ENCODE peak calls at places on chromosomes 11 and 22, in five cellular contexts. Y is cardiac muscle cell, E is body of pancreas, D is heart right ventricle, S is transverse colon. P is an unnamed sample. For H3K4me1, the result is how much of the 10 kb centered on the place peaks cover.

GRCh38 chr11:120331301-120331966 is 4.8 kb upstream of the ARHGEF12 start:
- DNase-seq in Y (no peak), E (peak), D (peak), S (no peak), P (no peak)

GRCh38 chr11:99069831-99070444 is 49.2 kb downstream of the CNTN5 start:
- DNase-seq in Y (peak), E (peak), D (no peak), S (peak), P (no peak)

GRCh38 chr22:25051983-25052710 is 99.6 kb downstream of the KIAA1671 start:
- DNase-seq in Y (no peak), E (peak), D (no peak), S (peak), P (peak)

GRCh38 chr11:61129608-61130523 is 27.6 kb downstream of the CD5 start:
- DNase-seq in Y (peak), E (peak), D (peak), S (peak), P (peak)

GRCh38 chr11:6992457-6993431 is 27.4 kb downstream of the ZNF214 start:
- DNase-seq in Y (no peak), E (no peak), D (no peak), S (no peak), P (no peak)

GRCh38 chr11:28108909-28109308 is 721 bp downstream of the METTL15 start:
- DNase-seq in Y (no peak), E (no peak), D (no peak), S (no peak), P (no peak)

GRCh38 chr11:4038973-4039372 is 55.6 kb upstream of the RRM1 start:
- DNase-seq in Y (no peak), E (no peak), D (no peak), S (no peak), P (no peak)

GRCh38 chr11:117529767-117530166 is 202.1 kb downstream of the CEP164 start:
- DNase-seq in Y (no peak), E (no peak), D (no peak), S (no peak), P (no peak)

GRCh38 chr22:41775976-41776375 is 24.5 kb upstream of the CCDC134 start:
- DNase-seq in Y (no peak), E (no peak), D (no peak), S (no peak), P (no peak)

GRCh38 chr22:35629406-35630234 is 12.5 kb upstream of the MB start:
- DNase-seq in Y (peak), E (peak), D (peak), S (peak), P (no peak)

GRCh38 chr11:120248551-120249278 is 8.8 kb downstream of the POU2F3 start:
- DNase-seq in Y (no peak), E (no peak), D (no peak), S (no peak), P (no peak)

GRCh38 chr22:45316796-45317526 is 7.2 kb downstream of the FAM118A start:
- DNase-seq in Y (no peak), E (no peak), D (no peak), S (no peak), P (no peak)

GRCh38 chr11:6233984-6234313 is 487 bp downstream of the FHIP1B start:
- DNase-seq in Y (no peak), E (no peak), D (peak), S (peak), P (no peak)

GRCh38 chr11:3894128-3894731 is 38.8 kb downstream of the STIM1 start:
- DNase-seq in Y (no peak), E (no peak), D (peak), S (peak), P (no peak)

GRCh38 chr11:110077866-110078325 is 15.3 kb upstream of the ZC3H12C start:
- DNase-seq in Y (no peak), E (no peak), D (no peak), S (no peak), P (peak)

GRCh38 chr22:35437038-35437437 is 37.1 kb downstream of the MCM5 start:
- DNase-seq in Y (no peak), E (no peak), D (no peak), S (no peak), P (no peak)

GRCh38 chr11:116071241-116071640 is 567.0 kb upstream of the CADM1 start:
- DNase-seq in Y (no peak), E (no peak), D (no peak), S (no peak), P (no peak)

GRCh38 chr11:16603245-16603644 is 135.2 kb upstream of the C11orf58 start:
- DNase-seq in Y (no peak), E (peak), D (peak), S (no peak), P (no peak)

GRCh38 chr22:42655693-42656092 is 6.5 kb upstream of the CYB5R3 start:
- DNase-seq in Y (no peak), E (no peak), D (no peak), S (peak), P (no peak)

GRCh38 chr11:61503135-61503770 is 5.3 kb upstream of the LRRC10B start:
- DNase-seq in Y (no peak), E (no peak), D (no peak), S (no peak), P (no peak)

GRCh38 chr11:85096939-85097338 is 530.2 kb downstream of the DLG2 start:
- DNase-seq in Y (no peak), E (no peak), D (no peak), S (no peak), P (no peak)

GRCh38 chr11:112776834-112777793 is 184.1 kb upstream of the NCAM1 start:
- DNase-seq in Y (peak), E (no peak), D (no peak), S (no peak), P (no peak)

GRCh38 chr22:47094861-47095330 is 332.4 kb downstream of the TBC1D22A start:
- DNase-seq in Y (no peak), E (no peak), D (no peak), S (no peak), P (no peak)

GRCh38 chr11:118635237-118635591 is 27.8 kb downstream of the PHLDB1 start:
- DNase-seq in Y (peak), E (peak), D (no peak), S (no peak), P (no peak)

GRCh38 chr11:36577859-36578258 is 10.1 kb downstream of the RAG1 start:
- DNase-seq in Y (no peak), E (no peak), D (no peak), S (no peak), P (no peak)

GRCh38 chr22:37196539-37197450 is 8.7 kb upstream of the C1QTNF6 start:
- DNase-seq in Y (peak), E (peak), D (peak), S (peak), P (peak)

GRCh38 chr11:78586452-78587046 is 11.9 kb upstream of the NARS2 start:
- DNase-seq in Y (no peak), E (no peak), D (no peak), S (no peak), P (no peak)

GRCh38 chr11:36073411-36074203 is 129.7 kb downstream of the LDLRAD3 start:
- DNase-seq in Y (no peak), E (peak), D (peak), S (no peak), P (no peak)

GRCh38 chr22:21933413-21933812 is 19.2 kb downstream of the PPM1F start:
- DNase-seq in Y (no peak), E (no peak), D (no peak), S (no peak), P (no peak)

GRCh38 chr22:24564376-24565058 is 8.7 kb downstream of the SNRPD3 start:
- DNase-seq in Y (no peak), E (no peak), D (peak), S (no peak), P (no peak)

GRCh38 chr22:44698531-44699421 is 3.2 kb upstream of the PRR5 start:
- DNase-seq in Y (peak), E (no peak), D (no peak), S (no peak), P (peak)

GRCh38 chr11:65067446-65067845 is 9.1 kb upstream of the NAALADL1 start:
- DNase-seq in Y (no peak), E (no peak), D (no peak), S (no peak), P (no peak)

GRCh38 chr11:126165366-126166156 is 45.9 kb downstream of the RPUSD4 start:
- DNase-seq in Y (no peak), E (no peak), D (no peak), S (peak), P (peak)

GRCh38 chr22:42180349-42180842 is 49.8 kb upstream of the CYP2D6 start:
- DNase-seq in Y (no peak), E (peak), D (peak), S (peak), P (no peak)

GRCh38 chr11:3907590-3907989 is 52.1 kb downstream of the STIM1 start:
- DNase-seq in Y (no peak), E (no peak), D (no peak), S (no peak), P (no peak)

GRCh38 chr11:125956371-125956770 is 10.5 kb downstream of the VSIG10L2 start:
- DNase-seq in Y (no peak), E (no peak), D (peak), S (no peak), P (no peak)

GRCh38 chr11:3855808-3856491 is 486 bp downstream of the STIM1 start:
- DNase-seq in Y (peak), E (peak), D (peak), S (peak), P (peak)

GRCh38 chr22:25551396-25551795 is 13.1 kb upstream of the GRK3 start:
- DNase-seq in Y (no peak), E (no peak), D (no peak), S (no peak), P (no peak)

DNA sequence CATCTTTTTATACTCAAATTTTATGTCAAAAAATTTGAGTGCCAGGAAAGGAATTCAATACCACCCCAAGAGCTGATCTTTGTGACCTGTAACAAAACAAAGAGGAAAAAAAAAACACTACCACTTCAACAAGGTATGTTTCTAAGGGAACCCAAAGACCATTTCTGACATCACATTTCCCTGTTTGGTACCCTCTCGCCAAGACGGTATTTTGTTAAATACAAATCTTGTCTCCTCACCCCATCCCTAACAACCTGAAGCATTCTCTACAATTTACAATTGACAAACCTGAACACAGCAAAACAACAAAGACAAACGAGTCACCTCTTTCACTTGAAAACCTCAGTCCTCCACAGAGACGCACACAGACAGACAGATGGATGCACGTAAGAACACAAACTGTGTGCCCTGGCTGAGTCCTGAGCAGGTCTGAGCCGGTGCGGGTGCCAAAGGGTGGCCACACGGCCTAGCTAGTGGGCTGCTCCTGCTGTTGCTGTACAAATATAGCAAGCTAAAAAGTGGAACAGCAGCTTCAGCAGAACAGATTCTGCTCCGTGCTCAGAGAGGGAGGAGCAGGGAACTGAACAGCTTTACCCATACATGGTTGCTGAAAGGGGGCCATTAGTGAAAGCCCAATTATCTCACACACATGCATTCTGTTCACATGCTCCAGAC is 28.6 kb downstream of the CELF1 start:
- DNase-seq in Y (peak), E (peak), D (peak), S (no peak), P (no peak)
- H3K4me1 ChIP-seq in Y (under half), E (under half), D (under half), S (under half), P (under half)

GRCh38 chr11:43511959-43512358 is 153.2 kb downstream of the TTC17 start:
- DNase-seq in Y (no peak), E (no peak), D (no peak), S (no peak), P (no peak)

GRCh38 chr11:43518407-43519165 is 159.9 kb downstream of the TTC17 start:
- DNase-seq in Y (no peak), E (no peak), D (no peak), S (no peak), P (no peak)

GRCh38 chr11:43516316-43516820 is 157.6 kb downstream of the TTC17 start:
- DNase-seq in Y (peak), E (no peak), D (no peak), S (no peak), P (no peak)

GRCh38 chr11:43517518-43517917 is 158.8 kb downstream of the TTC17 start:
- DNase-seq in Y (no peak), E (no peak), D (no peak), S (no peak), P (no peak)

GRCh38 chr11:43515090-43515489 is 156.4 kb downstream of the TTC17 start:
- DNase-seq in Y (peak), E (no peak), D (no peak), S (no peak), P (no peak)
- TF ChIP-seq CTCF in Y (peak), E (no peak), D (no peak), S (no peak), P (no peak)

GRCh38 chr11:67404515-67405195 is 772 bp downstream of the TBC1D10C start:
- DNase-seq in Y (no peak), E (no peak), D (no peak), S (no peak), P (peak)
- H3K4me3 ChIP-seq in Y (no peak), E (no peak), D (peak), S (peak), P (peak)

GRCh38 chr11:128508785-128509518 is 78.4 kb downstream of the ETS1 start:
- DNase-seq in Y (no peak), E (no peak), D (no peak), S (no peak), P (no peak)
- H3K4me1 ChIP-seq in Y (under half), E (under half), D (half or more), S (half or more), P (half or more)

DNA sequence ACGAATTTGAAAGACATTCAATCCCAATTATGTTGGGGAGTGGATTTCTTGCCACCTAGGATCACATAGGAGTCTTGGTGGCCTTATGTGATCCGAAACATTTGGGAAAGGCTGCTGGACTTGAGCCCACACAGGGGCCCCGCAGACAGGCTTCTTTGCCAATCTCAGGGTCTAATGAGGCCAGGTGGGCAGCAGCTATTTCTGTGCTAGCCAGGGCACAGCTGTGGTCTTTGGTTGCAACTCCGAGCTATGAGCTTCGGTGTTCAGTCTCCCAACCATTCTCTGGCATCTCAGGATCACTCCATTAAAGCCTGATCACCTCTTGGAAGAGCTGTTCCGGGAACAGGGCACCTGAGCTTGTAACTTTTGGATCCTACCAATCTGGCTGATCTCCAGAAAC is 84.4 kb downstream of the TP53I11 start:
- DNase-seq in Y (no peak), E (no peak), D (no peak), S (no peak), P (no peak)
- TF ChIP-seq CTCF in Y (no peak), E (no peak), D (no peak), S (no peak), P (no peak)

P was measured in mucosa of descending colon.